ENCODE peak calls at places on chromosomes 4 and X, in four cellular contexts. Q is activated T-cell treated with anti-CD3 and anti-CD28 coated beads, Interleukin-2, amount 50 U/mL, for 1 hour; Y is stimulated activated CD4-positive, alpha-beta T cell treated with anti-CD3 and anti-CD28 coated beads, Interleukin-12 subunit alpha, Interleukin-12 subunit beta, amount 100 ng/mL, for 24 hours; X is NCI-H526. H is an unnamed sample.

GRCh38 chr4:101711590-101712255 is 78.8 kb upstream of the BANK1 start:
- DNase-seq in Q (no peak), Y (no peak), X (no peak), H (no peak)

GRCh38 chr4:19739101-19739651 is 512.5 kb upstream of the SLIT2 start:
- DNase-seq in Y (no peak), Q (no peak), X (no peak), H (no peak)

GRCh38 chrX:37921758-37922157 is 74.4 kb upstream of the DYNLT3 start:
- DNase-seq in Q (no peak), X (no peak), Y (no peak), H (no peak)

GRCh38 chrX:48835524-48836329 is at the start of gene PCSK1N:
- DNase-seq in Q (peak), Y (no peak), X (peak), H (no peak)

GRCh38 chr4:87896020-87896621 is 63.4 kb downstream of the MEPE start:
- DNase-seq in Q (no peak), Y (peak), X (no peak), H (peak)

GRCh38 chr4:184453402-184454160 is 20.8 kb downstream of the IRF2 start:
- DNase-seq in Q (peak), Y (no peak), X (no peak), H (no peak)

GRCh38 chrX:5113128-5113527 is 1115.5 kb downstream of the NLGN4X start:
- DNase-seq in Q (no peak), Y (no peak), X (peak), H (no peak)

GRCh38 chr4:46508216-46508615 is 118.3 kb upstream of the GABRA2 start:
- DNase-seq in X (no peak), Q (no peak), Y (no peak), H (no peak)

GRCh38 chr4:129278868-129279267 is 182.9 kb downstream of the C4orf33 start:
- DNase-seq in Q (no peak), Y (no peak), X (no peak), H (no peak)

GRCh38 chr4:16293205-16293860 is 67.1 kb upstream of the TAPT1 start:
- DNase-seq in Y (no peak), Q (no peak), X (no peak), H (no peak)

GRCh38 chr4:176611954-176612353 is 180.8 kb downstream of the VEGFC start:
- DNase-seq in Q (no peak), X (no peak), Y (no peak), H (no peak)

GRCh38 chr4:110411599-110412011 is 64.3 kb upstream of the ENPEP start:
- DNase-seq in X (no peak), Y (no peak), Q (no peak), H (no peak)

GRCh38 chr4:151105454-151106032 is 6.1 kb downstream of the RPS3A start:
- DNase-seq in Y (no peak), X (no peak), Q (no peak), H (no peak)

GRCh38 chrX:118603981-118604380 is 108.4 kb downstream of the DOCK11 start:
- DNase-seq in Q (peak), Y (peak), X (peak), H (peak)

GRCh38 chr4:10201356-10202223 is 85.0 kb upstream of the WDR1 start:
- DNase-seq in X (no peak), Q (no peak), Y (no peak), H (no peak)

GRCh38 chrX:68098431-68098830 is 334.9 kb downstream of the OPHN1 start:
- DNase-seq in Q (no peak), Y (no peak), X (no peak), H (no peak)

GRCh38 chr4:96395747-96396146 is 555.9 kb downstream of the PDHA2 start:
- DNase-seq in Q (no peak), Y (no peak), X (no peak), H (no peak)

GRCh38 chr4:1329408-1330371 is 17.3 kb upstream of the UVSSA start:
- DNase-seq in Y (no peak), X (no peak), Q (peak), H (no peak)

GRCh38 chrX:10512741-10513140 is 107.6 kb downstream of the MID1 start:
- DNase-seq in Q (no peak), Y (no peak), X (no peak), H (no peak)

GRCh38 chr4:3407171-3407771 is 34.5 kb upstream of the HGFAC start:
- DNase-seq in X (no peak), Y (no peak), Q (no peak), H (no peak)

GRCh38 chr4:173878701-173879100 is 348.7 kb upstream of the HAND2 start:
- DNase-seq in Q (no peak), X (no peak), Y (no peak), H (peak)

GRCh38 chr4:19883841-19884240 is 367.9 kb upstream of the SLIT2 start:
- DNase-seq in Y (no peak), Q (no peak), X (no peak), H (no peak)

GRCh38 chr4:41465135-41465761 is 72.7 kb upstream of the LIMCH1 start:
- DNase-seq in X (no peak), Q (no peak), Y (no peak), H (no peak)

GRCh38 chr4:521636-522330 is 22.8 kb downstream of the PIGG start:
- DNase-seq in Q (no peak), X (no peak), Y (no peak), H (no peak)

GRCh38 chr4:99134586-99134985 is 9.5 kb downstream of the ADH4 start:
- DNase-seq in X (no peak), Q (no peak), Y (no peak), H (no peak)

H was measured in right atrium auricular region.